ENCODE peak calls at places on chromosomes 6 and 20, in six cellular contexts. One of them, this sample, is unnamed.

GRCh38 chr6:141313986-141314385 is 818.7 kb upstream of the GJE1 start:
- DNase-seq in fibroblast of lung: no peak
- DNase-seq in IMR-90: no peak
- DNase-seq in mesenchymal stem cell: no peak
- DNase-seq in neuronal stem cell: no peak
- DNase-seq in HCT116: no peak
- DNase-seq in this sample: no peak

GRCh38 chr20:4795394-4795793 is 73.7 kb downstream of the PRND start:
- DNase-seq in fibroblast of lung: peak
- DNase-seq in IMR-90: peak
- DNase-seq in mesenchymal stem cell: peak
- DNase-seq in neuronal stem cell: no peak
- DNase-seq in HCT116: peak
- DNase-seq in this sample: peak

GRCh38 chr6:144265061-144265357 is 20.1 kb upstream of the UTRN start:
- DNase-seq in fibroblast of lung: peak
- DNase-seq in IMR-90: peak
- DNase-seq in mesenchymal stem cell: peak
- DNase-seq in neuronal stem cell: no peak
- DNase-seq in HCT116: no peak
- DNase-seq in this sample: no peak

GRCh38 chr20:23132293-23132929 is 46.3 kb upstream of the CD93 start:
- DNase-seq in fibroblast of lung: no peak
- DNase-seq in IMR-90: no peak
- DNase-seq in mesenchymal stem cell: no peak
- DNase-seq in neuronal stem cell: no peak
- DNase-seq in HCT116: no peak
- DNase-seq in this sample: no peak

GRCh38 chr6:119350202-119351004 is 842 bp upstream of the MAN1A1 start:
- DNase-seq in fibroblast of lung: peak
- DNase-seq in IMR-90: peak
- DNase-seq in mesenchymal stem cell: peak
- DNase-seq in neuronal stem cell: peak
- DNase-seq in HCT116: peak
- DNase-seq in this sample: no peak

GRCh38 chr6:5569491-5569890 is 308.2 kb downstream of the FARS2 start:
- DNase-seq in fibroblast of lung: peak
- DNase-seq in IMR-90: peak
- DNase-seq in mesenchymal stem cell: peak
- DNase-seq in neuronal stem cell: no peak
- DNase-seq in HCT116: no peak
- DNase-seq in this sample: no peak

GRCh38 chr6:33834401-33835392 is 30.9 kb upstream of the MLN start:
- DNase-seq in fibroblast of lung: no peak
- DNase-seq in IMR-90: no peak
- DNase-seq in mesenchymal stem cell: no peak
- DNase-seq in neuronal stem cell: no peak
- DNase-seq in HCT116: no peak
- DNase-seq in this sample: no peak

GRCh38 chr6:34284563-34285545 is 36.0 kb upstream of the SMIM29 start:
- DNase-seq in fibroblast of lung: peak
- DNase-seq in IMR-90: peak
- DNase-seq in mesenchymal stem cell: peak
- DNase-seq in neuronal stem cell: no peak
- DNase-seq in HCT116: no peak
- DNase-seq in this sample: peak

GRCh38 chr20:54556406-54556805 is 81.0 kb downstream of the DOK5 start:
- DNase-seq in fibroblast of lung: no peak
- DNase-seq in IMR-90: no peak
- DNase-seq in mesenchymal stem cell: no peak
- DNase-seq in neuronal stem cell: no peak
- DNase-seq in HCT116: no peak
- DNase-seq in this sample: no peak

GRCh38 chr6:133833905-133834304 is 55.0 kb upstream of the TCF21 start:
- DNase-seq in fibroblast of lung: no peak
- DNase-seq in IMR-90: no peak
- DNase-seq in mesenchymal stem cell: peak
- DNase-seq in neuronal stem cell: no peak
- DNase-seq in HCT116: no peak
- DNase-seq in this sample: no peak

GRCh38 chr6:89818977-89819335 is 638 bp downstream of the MDN1 start:
- DNase-seq in fibroblast of lung: peak
- DNase-seq in IMR-90: peak
- DNase-seq in mesenchymal stem cell: peak
- DNase-seq in neuronal stem cell: peak
- DNase-seq in HCT116: no peak
- DNase-seq in this sample: peak

GRCh38 chr6:93584280-93584679 is 164.9 kb upstream of the EPHA7 start:
- DNase-seq in fibroblast of lung: no peak
- DNase-seq in IMR-90: no peak
- DNase-seq in mesenchymal stem cell: no peak
- DNase-seq in neuronal stem cell: no peak
- DNase-seq in HCT116: no peak
- DNase-seq in this sample: no peak
- H2AFZ ChIP-seq in fibroblast of lung: no peak
- H2AFZ ChIP-seq in IMR-90: no peak
- H2AFZ ChIP-seq in mesenchymal stem cell: no peak
- H2AFZ ChIP-seq in neuronal stem cell: no peak
- H2AFZ ChIP-seq in HCT116: no peak
- H2AFZ ChIP-seq in this sample: no peak

GRCh38 chr6:42199106-42199981 is 4.6 kb upstream of the GUCA1B start:
- DNase-seq in fibroblast of lung: peak
- DNase-seq in IMR-90: peak
- DNase-seq in mesenchymal stem cell: peak
- DNase-seq in neuronal stem cell: no peak
- DNase-seq in HCT116: no peak
- DNase-seq in this sample: peak
- H3K27ac ChIP-seq in fibroblast of lung: peak
- H3K27ac ChIP-seq in IMR-90: peak
- H3K27ac ChIP-seq in mesenchymal stem cell: peak
- H3K27ac ChIP-seq in neuronal stem cell: no peak
- H3K27ac ChIP-seq in HCT116: no peak
- H3K27ac ChIP-seq in this sample: no peak

GRCh38 chr20:32365560-32365959 is 7.4 kb downstream of the ASXL1 start:
- DNase-seq in fibroblast of lung: no peak
- DNase-seq in IMR-90: no peak
- DNase-seq in mesenchymal stem cell: no peak
- DNase-seq in neuronal stem cell: no peak
- DNase-seq in HCT116: no peak
- DNase-seq in this sample: no peak

GRCh38 chr20:32368930-32369329 is 10.8 kb downstream of the ASXL1 start:
- DNase-seq in fibroblast of lung: peak
- DNase-seq in IMR-90: peak
- DNase-seq in mesenchymal stem cell: peak
- DNase-seq in neuronal stem cell: no peak
- DNase-seq in HCT116: no peak
- DNase-seq in this sample: peak

GRCh38 chr20:32366380-32366779 is 8.2 kb downstream of the ASXL1 start:
- DNase-seq in fibroblast of lung: no peak
- DNase-seq in IMR-90: no peak
- DNase-seq in mesenchymal stem cell: no peak
- DNase-seq in neuronal stem cell: no peak
- DNase-seq in HCT116: no peak
- DNase-seq in this sample: no peak

GRCh38 chr20:32370897-32371296 is 12.8 kb downstream of the ASXL1 start:
- DNase-seq in fibroblast of lung: no peak
- DNase-seq in IMR-90: no peak
- DNase-seq in mesenchymal stem cell: no peak
- DNase-seq in neuronal stem cell: no peak
- DNase-seq in HCT116: no peak
- DNase-seq in this sample: no peak

GRCh38 chr20:32368323-32368722 is 10.2 kb downstream of the ASXL1 start:
- DNase-seq in fibroblast of lung: no peak
- DNase-seq in IMR-90: no peak
- DNase-seq in mesenchymal stem cell: no peak
- DNase-seq in neuronal stem cell: no peak
- DNase-seq in HCT116: no peak
- DNase-seq in this sample: no peak
- H3K4me2 ChIP-seq in fibroblast of lung: no peak
- H3K4me2 ChIP-seq in IMR-90: no peak
- H3K4me2 ChIP-seq in mesenchymal stem cell: no peak
- H3K4me2 ChIP-seq in neuronal stem cell: no peak
- H3K4me2 ChIP-seq in HCT116: no peak
- H3K4me2 ChIP-seq in this sample: peak

DNA sequence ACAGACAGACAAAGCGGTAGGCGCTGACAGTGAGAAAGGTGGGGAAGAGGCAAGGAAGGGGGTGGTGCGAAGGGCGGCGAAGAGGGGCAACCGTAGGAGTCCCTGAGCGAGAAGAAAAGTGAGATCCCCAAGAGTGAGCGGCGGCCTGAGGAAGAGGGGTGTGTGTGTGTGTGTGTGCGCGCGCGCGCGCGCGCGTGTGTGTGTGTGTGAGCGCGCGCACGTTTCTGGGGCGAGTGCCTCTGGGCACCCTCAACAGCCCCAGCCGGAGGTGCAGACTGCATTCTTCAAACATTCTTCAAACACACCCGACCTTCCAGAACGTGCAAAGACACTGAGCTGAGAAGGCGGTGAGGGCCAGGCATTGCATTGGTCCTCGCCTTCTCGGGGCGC is 76.2 kb upstream of the FOXP4 start:
- DNase-seq in fibroblast of lung: peak
- DNase-seq in IMR-90: no peak
- DNase-seq in mesenchymal stem cell: peak
- DNase-seq in neuronal stem cell: no peak
- DNase-seq in HCT116: no peak
- DNase-seq in this sample: no peak
- H2AFZ ChIP-seq in fibroblast of lung: no peak
- H2AFZ ChIP-seq in IMR-90: peak
- H2AFZ ChIP-seq in mesenchymal stem cell: no peak
- H2AFZ ChIP-seq in neuronal stem cell: peak
- H2AFZ ChIP-seq in HCT116: no peak
- H2AFZ ChIP-seq in this sample: no peak

DNA sequence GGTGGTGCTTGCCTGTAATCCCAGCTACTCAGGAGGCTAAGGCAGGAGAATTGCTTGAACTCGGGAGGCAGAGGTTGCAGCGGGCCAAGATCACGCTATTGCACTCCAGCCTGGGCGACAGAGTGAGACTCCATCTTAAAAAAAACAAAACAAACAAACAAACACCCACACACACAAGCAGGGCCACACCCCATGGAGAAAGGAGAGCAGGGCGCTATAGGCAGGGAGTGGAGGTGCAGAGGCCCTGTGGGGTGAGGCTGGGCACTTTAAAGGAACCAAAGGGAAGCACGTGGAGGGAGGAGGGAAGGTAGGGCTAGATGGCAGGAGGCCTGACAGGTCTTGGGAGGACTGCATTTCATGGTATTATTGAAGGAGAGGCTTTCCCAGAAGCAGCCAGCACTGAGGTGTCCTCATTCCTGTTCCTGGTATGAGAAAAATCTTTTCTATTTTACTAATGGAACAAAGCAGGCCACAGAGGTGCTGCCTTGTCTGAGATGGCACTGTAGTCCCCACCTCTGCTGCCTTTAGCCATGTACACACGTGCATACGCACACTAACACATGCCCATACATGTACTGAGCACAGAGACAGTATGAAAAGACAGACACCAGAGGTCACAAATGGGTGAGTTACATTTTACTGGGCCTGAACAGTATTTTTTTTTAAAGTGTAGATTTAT is 44.0 kb downstream of the BCAS4 start:
- DNase-seq in fibroblast of lung: peak
- DNase-seq in IMR-90: no peak
- DNase-seq in mesenchymal stem cell: no peak
- DNase-seq in neuronal stem cell: no peak
- DNase-seq in HCT116: no peak
- DNase-seq in this sample: no peak
- H3K27ac ChIP-seq in fibroblast of lung: no peak
- H3K27ac ChIP-seq in IMR-90: no peak
- H3K27ac ChIP-seq in mesenchymal stem cell: no peak
- H3K27ac ChIP-seq in neuronal stem cell: no peak
- H3K27ac ChIP-seq in HCT116: peak
- H3K27ac ChIP-seq in this sample: peak

GRCh38 chr6:30885999-30886896 is 1.9 kb downstream of the DDR1 start:
- DNase-seq in fibroblast of lung: peak
- DNase-seq in IMR-90: peak
- DNase-seq in mesenchymal stem cell: peak
- DNase-seq in neuronal stem cell: peak
- DNase-seq in HCT116: peak
- DNase-seq in this sample: no peak

GRCh38 chr6:30885481-30885998 is 1.2 kb downstream of the DDR1 start:
- DNase-seq in fibroblast of lung: peak
- DNase-seq in IMR-90: peak
- DNase-seq in mesenchymal stem cell: peak
- DNase-seq in neuronal stem cell: peak
- DNase-seq in HCT116: no peak
- DNase-seq in this sample: no peak

GRCh38 chr6:30888472-30889137 is 4.3 kb downstream of the DDR1 start:
- DNase-seq in fibroblast of lung: peak
- DNase-seq in IMR-90: peak
- DNase-seq in mesenchymal stem cell: peak
- DNase-seq in neuronal stem cell: no peak
- DNase-seq in HCT116: no peak
- DNase-seq in this sample: no peak

GRCh38 chr6:30887901-30888300 is 3.6 kb downstream of the DDR1 start:
- DNase-seq in fibroblast of lung: peak
- DNase-seq in IMR-90: no peak
- DNase-seq in mesenchymal stem cell: no peak
- DNase-seq in neuronal stem cell: no peak
- DNase-seq in HCT116: no peak
- DNase-seq in this sample: no peak

GRCh38 chr6:30886897-30887255 is 2.6 kb downstream of the DDR1 start:
- DNase-seq in fibroblast of lung: no peak
- DNase-seq in IMR-90: no peak
- DNase-seq in mesenchymal stem cell: no peak
- DNase-seq in neuronal stem cell: no peak
- DNase-seq in HCT116: no peak
- DNase-seq in this sample: no peak
- H3K4me2 ChIP-seq in fibroblast of lung: no peak
- H3K4me2 ChIP-seq in IMR-90: no peak
- H3K4me2 ChIP-seq in mesenchymal stem cell: peak
- H3K4me2 ChIP-seq in neuronal stem cell: peak
- H3K4me2 ChIP-seq in HCT116: peak
- H3K4me2 ChIP-seq in this sample: no peak

GRCh38 chr6:111086685-111087084 is 618 bp upstream of the SLC16A10 start:
- DNase-seq in fibroblast of lung: no peak
- DNase-seq in IMR-90: no peak
- DNase-seq in mesenchymal stem cell: peak
- DNase-seq in neuronal stem cell: no peak
- DNase-seq in HCT116: no peak
- DNase-seq in this sample: no peak
- H2AFZ ChIP-seq in fibroblast of lung: no peak
- H2AFZ ChIP-seq in IMR-90: no peak
- H2AFZ ChIP-seq in mesenchymal stem cell: no peak
- H2AFZ ChIP-seq in neuronal stem cell: peak
- H2AFZ ChIP-seq in HCT116: peak
- H2AFZ ChIP-seq in this sample: peak